ENCODE peak calls at places on chromosomes 6 and 20, in five cellular contexts. M is heart right ventricle, C is cardiac muscle cell, H is HAP-1, S is adrenal gland. R is an unnamed sample.

GRCh38 chr6:33980176-33980805 is 165.6 kb downstream of the GRM4 start:
- DNase-seq in M (no peak), H (no peak), C (no peak), S (no peak), R (no peak)

GRCh38 chr6:150932976-150933375 is 67.5 kb downstream of the MTHFD1L start:
- DNase-seq in H (no peak), M (no peak), S (no peak), C (no peak), R (no peak)

GRCh38 chr6:32685603-32686002 is 19.1 kb upstream of the HLA-DQB1 start:
- DNase-seq in C (no peak), H (no peak), S (no peak), M (no peak), R (no peak)

GRCh38 chr20:37714973-37715657 is 21.3 kb downstream of the CTNNBL1 start:
- DNase-seq in S (no peak), C (no peak), M (no peak), H (no peak), R (no peak)

GRCh38 chr6:110053395-110054240 is 75.5 kb downstream of the GPR6 start:
- DNase-seq in M (peak; percentile 25), C (peak; percentile 62), S (no peak), H (peak; percentile 64), R (no peak)

GRCh38 chr20:11676618-11677289 is 240.9 kb upstream of the BTBD3 start:
- DNase-seq in H (peak; percentile 23), M (peak; percentile 56), S (peak; percentile 55), C (peak; percentile 67), R (peak; percentile 67)

GRCh38 chr6:97703661-97704060 is 420.6 kb upstream of the MMS22L start:
- DNase-seq in C (no peak), H (no peak), M (no peak), S (no peak), R (no peak)

GRCh38 chr6:37321101-37321500 is 32.7 kb upstream of the RNF8 start:
- DNase-seq in M (no peak), H (no peak), S (no peak), C (peak; percentile 38), R (no peak)

GRCh38 chr6:66838764-66839163 is 1131.7 kb upstream of the EYS start:
- DNase-seq in M (no peak), H (no peak), S (no peak), C (no peak), R (no peak)

GRCh38 chr6:39363280-39363679 is 40.8 kb upstream of the KCNK16 start:
- DNase-seq in S (peak; percentile 39), H (no peak), C (no peak), M (no peak), R (no peak)

GRCh38 chr6:157552956-157553485 is 172.0 kb downstream of the ZDHHC14 start:
- DNase-seq in C (no peak), H (no peak), M (no peak), S (no peak), R (no peak)

GRCh38 chr6:90765491-90765890 is 178.6 kb upstream of the MAP3K7 start:
- DNase-seq in S (no peak), H (no peak), C (no peak), M (no peak), R (no peak)

GRCh38 chr6:156174026-156174880 is 602.9 kb upstream of the ARID1B start:
- DNase-seq in C (no peak), M (no peak), H (no peak), S (no peak), R (no peak)

GRCh38 chr20:3245156-3245555 is 6.2 kb upstream of the SLC4A11 start:
- DNase-seq in M (no peak), S (no peak), C (no peak), H (no peak), R (no peak)

GRCh38 chr6:40347571-40348011 is 239.6 kb downstream of the LRFN2 start:
- DNase-seq in M (no peak), H (no peak), C (peak; percentile 59), S (peak; percentile 52), R (no peak)

GRCh38 chr6:106510090-106510970 is 119.0 kb downstream of the RTN4IP1 start:
- DNase-seq in H (peak; percentile 38), S (no peak), M (peak; percentile 28), C (peak; percentile 42), R (peak; percentile 42)

GRCh38 chr6:134063121-134063965 is 10.9 kb upstream of the SLC2A12 start:
- DNase-seq in C (peak; percentile 11), M (no peak), H (no peak), S (no peak), R (no peak)

GRCh38 chr20:3777381-3777725 is 3.9 kb downstream of the SPEF1 start:
- DNase-seq in M (no peak), H (no peak), C (no peak), S (no peak), R (no peak)

GRCh38 chr20:50521709-50522674 is 11.8 kb downstream of the PTPN1 start:
- DNase-seq in S (no peak), M (no peak), C (no peak), H (no peak), R (no peak)

GRCh38 chr20:6075428-6076219 is 21.8 kb upstream of the LRRN4 start:
- DNase-seq in H (no peak), S (peak; percentile 85), C (no peak), M (peak; percentile 59), R (no peak)

GRCh38 chr6:105428342-105428957 is 25.6 kb upstream of the PREP start:
- DNase-seq in H (no peak), S (no peak), C (no peak), M (no peak), R (peak; percentile 23)

GRCh38 chr20:52305843-52306242 is 114.3 kb upstream of the ZFP64 start:
- DNase-seq in C (no peak), H (no peak), M (no peak), S (no peak), R (no peak)

GRCh38 chr6:169725270-169726048 is 1.2 kb upstream of the PHF10 start:
- DNase-seq in S (peak; percentile 92), H (peak; percentile 48), C (peak; percentile 61), M (peak; percentile 40), R (peak; percentile 38)

GRCh38 chr6:98835149-98836024 is 1.0 kb downstream of the POU3F2 start:
- DNase-seq in M (no peak), S (no peak), C (peak; percentile 39), H (no peak), R (no peak)

GRCh38 chr20:43534791-43535350 is 24.0 kb upstream of the SGK2 start:
- DNase-seq in C (no peak), S (no peak), M (no peak), H (no peak), R (no peak)

GRCh38 chr20:48538058-48538825 is 289.6 kb downstream of the PREX1 start:
- DNase-seq in S (no peak), H (peak; percentile 53), C (peak; percentile 83), M (no peak), R (peak; percentile 78)

DNA sequence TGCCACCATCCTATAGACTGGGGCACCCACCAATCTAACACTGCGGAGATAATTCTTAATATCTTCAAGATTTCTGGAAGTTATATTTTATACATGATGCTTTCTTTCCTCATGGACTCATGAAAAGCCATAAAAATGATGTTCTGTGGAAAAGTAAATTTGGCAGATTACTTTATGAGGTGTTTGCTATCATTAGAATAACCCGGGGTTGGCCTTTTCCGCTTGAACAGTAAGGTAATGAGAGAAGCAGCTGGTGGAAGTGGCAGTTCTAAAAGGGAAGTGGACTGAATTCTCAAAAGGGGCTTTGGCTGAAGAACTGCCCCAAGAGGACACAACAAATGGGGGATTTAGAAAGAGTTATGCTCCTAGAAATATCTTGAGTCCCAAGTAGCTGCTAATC is 2.7 kb downstream of the ISM1 start:
- DNase-seq in M (no peak), S (no peak), H (no peak), C (no peak), R (no peak)
- H3K4me3 ChIP-seq in M (peak overlapping the region; percentile 21), S (no peak overlapping the region), H (no peak overlapping the region), C (no peak overlapping the region), R (no peak overlapping the region)

DNA sequence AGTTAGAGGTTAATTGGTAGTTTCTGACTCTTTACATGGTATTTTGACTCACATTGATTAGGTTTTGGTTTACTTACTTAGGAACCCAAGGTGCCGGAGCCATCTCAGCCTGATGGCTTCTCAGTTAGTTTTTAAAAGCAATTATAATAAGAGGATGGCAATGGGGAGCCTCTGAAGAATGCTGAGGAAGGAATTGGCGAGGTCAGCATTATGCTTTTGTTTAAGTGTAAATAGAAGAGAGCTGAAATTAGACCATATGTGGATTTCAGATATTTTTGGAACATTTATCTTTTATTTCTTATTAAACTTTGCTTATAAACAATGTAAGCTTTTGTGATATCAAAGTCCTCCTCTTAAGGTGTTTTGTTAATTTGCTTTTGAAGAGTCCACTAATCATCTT is 77.8 kb downstream of the PLCB4 start:
- DNase-seq in S (no peak), C (no peak), M (no peak), H (no peak), R (no peak)
- H3K36me3 ChIP-seq in S (no peaks in the 10 kb centered on the region), C (no peaks in the 10 kb centered on the region), M (no peaks in the 10 kb centered on the region), H (no peaks in the 10 kb centered on the region), R (no peaks in the 10 kb centered on the region)

DNA sequence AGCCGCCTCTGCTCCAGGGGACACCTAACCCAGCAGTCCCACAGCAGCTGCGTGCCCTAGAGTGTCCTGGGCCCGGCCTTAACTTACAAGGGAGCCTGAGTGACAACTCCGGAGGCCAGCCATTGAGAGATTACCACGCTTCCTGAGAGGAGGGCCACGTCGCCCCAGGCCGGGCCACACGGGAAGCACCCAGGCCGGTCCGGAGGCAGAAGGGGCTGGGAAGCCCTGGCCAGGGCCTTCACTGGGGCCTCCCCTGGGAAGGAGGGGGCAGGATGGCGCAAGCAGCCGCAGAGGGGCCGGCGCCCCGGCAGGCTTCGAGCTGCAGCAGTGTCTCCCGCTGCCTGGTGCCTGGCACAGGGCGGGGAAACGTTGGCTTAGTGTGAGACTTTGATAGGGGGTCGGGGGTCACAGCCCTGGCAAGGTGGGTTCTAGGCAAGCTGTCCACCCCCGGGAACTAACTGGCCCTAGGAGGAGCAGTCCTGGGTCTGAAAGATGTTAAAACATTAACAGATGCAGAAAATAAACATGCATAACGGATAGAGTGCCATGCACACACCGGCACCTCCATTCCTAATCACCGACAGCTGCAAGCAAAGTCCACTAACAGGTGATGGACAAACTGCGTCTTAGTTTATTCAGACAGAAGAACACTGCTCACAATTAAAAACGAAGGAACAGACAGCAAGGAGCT is 17.5 kb downstream of the CHRNA4 start:
- DNase-seq in M (no peak), S (no peak), H (no peak), C (no peak), R (no peak)
- H3K27me3 ChIP-seq in M (peaks cover 28% of the 10 kb centered on the region), S (no peaks in the 10 kb centered on the region), H (peaks cover 25% of the 10 kb centered on the region), C (no peaks in the 10 kb centered on the region), R (peaks cover 35% of the 10 kb centered on the region)

GRCh38 chr20:17895641-17896246 is 72.8 kb downstream of the SNX5 start:
- DNase-seq in H (peak; percentile 18), S (peak; percentile 79), M (peak; percentile 82), C (no peak), R (peak; percentile 63)
- H3K4me3 ChIP-seq in H (no peak overlapping the region), S (no peak overlapping the region), M (peak overlapping the region; percentile 48), C (no peak overlapping the region), R (peak overlapping the region; percentile 18)

DNA sequence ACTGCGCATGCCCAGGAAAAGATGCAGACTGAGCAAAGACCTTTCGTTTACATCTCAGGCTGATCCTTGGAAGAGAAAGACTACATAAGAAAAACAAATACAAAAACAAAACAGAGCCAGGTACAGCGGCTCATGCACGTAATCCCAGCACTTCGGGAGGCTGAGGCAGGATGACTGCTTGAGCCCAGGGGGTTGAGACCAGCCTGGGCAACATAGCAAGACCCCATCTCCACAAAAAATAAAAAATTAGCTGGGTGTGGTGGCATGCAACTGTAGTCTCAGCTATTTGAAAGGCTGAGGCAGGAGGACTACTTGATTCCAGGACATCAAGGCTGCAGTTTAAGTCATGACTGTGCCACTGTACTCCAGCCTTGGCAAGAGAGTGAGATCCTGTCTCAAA is 41.7 kb downstream of the SRPK1 start:
- DNase-seq in M (no peak), H (no peak), C (no peak), S (no peak), R (no peak)
- H3K36me3 ChIP-seq in M (peaks cover 53% of the 10 kb centered on the region), H (peaks cover 43% of the 10 kb centered on the region), C (peaks cover 4% of the 10 kb centered on the region), S (no peaks in the 10 kb centered on the region), R (peaks cover 47% of the 10 kb centered on the region)

R was measured in MG63.